ENCODE peak calls at places on chromosomes 5 and 9, in five cellular contexts. Q is heart left ventricle, J is uterus, N is tibial nerve, X is HCT116. P is an unnamed sample.

GRCh38 chr9:34884732-34885131 is 73.4 kb upstream of the PHF24 start:
- DNase-seq in Q (no peak), J (no peak), N (no peak), X (no peak), P (no peak)

GRCh38 chr5:51832934-51833470 is 449.8 kb downstream of the ISL1 start:
- DNase-seq in Q (no peak), J (no peak), N (no peak), X (no peak), P (no peak)

GRCh38 chr9:79667716-79668458 is 96.1 kb downstream of the TLE4 start:
- DNase-seq in Q (no peak), J (no peak), N (no peak), X (no peak), P (peak)

GRCh38 chr9:133560944-133561343 is 26.4 kb downstream of the ADAMTSL2 start:
- DNase-seq in Q (no peak), J (no peak), N (no peak), X (no peak), P (no peak)

GRCh38 chr5:102375256-102375655 is 79.2 kb upstream of the SLCO4C1 start:
- DNase-seq in Q (no peak), J (no peak), N (no peak), X (no peak), P (no peak)

GRCh38 chr9:93960971-93961841 is 6.1 kb upstream of the BARX1 start:
- DNase-seq in Q (no peak), J (no peak), N (no peak), X (no peak), P (no peak)

GRCh38 chr5:138685052-138685755 is 68.0 kb upstream of the CTNNA1 start:
- DNase-seq in Q (no peak), J (no peak), N (no peak), X (no peak), P (no peak)

GRCh38 chr9:85514256-85514655 is 227.5 kb downstream of the AGTPBP1 start:
- DNase-seq in Q (no peak), J (no peak), N (no peak), X (no peak), P (no peak)

GRCh38 chr5:68751651-68752050 is 342.2 kb upstream of the SLC30A5 start:
- DNase-seq in Q (no peak), J (no peak), N (no peak), X (no peak), P (no peak)

GRCh38 chr9:34693560-34693959 is 2.5 kb upstream of the CCL19 start:
- DNase-seq in Q (no peak), J (no peak), N (no peak), X (no peak), P (no peak)

GRCh38 chr5:19531374-19531952 is 456.5 kb downstream of the CDH18 start:
- DNase-seq in Q (no peak), J (no peak), N (no peak), X (no peak), P (no peak)

GRCh38 chr5:81014348-81014747 is 54.2 kb downstream of the RASGRF2 start:
- DNase-seq in Q (no peak), J (no peak), N (no peak), X (no peak), P (no peak)

GRCh38 chr9:115164511-115164974 is 46.6 kb upstream of the TNC start:
- DNase-seq in Q (no peak), J (no peak), N (no peak), X (peak), P (peak)

GRCh38 chr5:107563957-107564544 is 106.7 kb downstream of the EFNA5 start:
- DNase-seq in Q (no peak), J (no peak), N (no peak), X (no peak), P (no peak)

GRCh38 chr5:41240390-41240789 is 27.1 kb upstream of the C6 start:
- DNase-seq in Q (no peak), J (no peak), N (no peak), X (no peak), P (no peak)

GRCh38 chr9:4666042-4666699 is at the start of gene SPATA6L:
- DNase-seq in Q (peak), J (peak), N (peak), X (no peak), P (peak)

GRCh38 chr5:162785673-162786072 is 651.7 kb upstream of the CCNG1 start:
- DNase-seq in Q (no peak), J (no peak), N (no peak), X (no peak), P (no peak)

DNA sequence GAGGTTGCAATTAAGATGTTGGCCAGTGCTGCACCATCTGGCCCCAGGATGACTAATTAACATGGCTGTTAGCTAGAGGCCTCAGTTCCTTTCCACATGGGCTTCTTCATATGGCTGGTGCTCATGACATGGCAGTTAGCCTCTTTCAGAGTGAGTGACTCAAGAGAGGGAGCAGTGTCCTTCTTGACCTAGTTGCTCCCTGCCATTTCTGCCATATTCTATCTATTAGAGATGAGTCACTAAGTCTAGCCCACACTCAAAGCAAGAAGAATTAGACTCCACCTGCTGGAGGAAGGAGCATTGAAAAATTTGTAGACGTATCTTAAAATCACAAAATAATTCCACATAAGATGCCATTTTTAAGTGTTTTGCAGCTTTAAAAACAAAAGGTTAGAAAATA is 651.2 kb upstream of the CCNG1 start:
- DNase-seq in Q (no peak), J (no peak), N (no peak), X (no peak), P (no peak)
- H3K4me3 ChIP-seq in Q (no peak), J (no peak), N (no peak), X (no peak), P (no peak)

DNA sequence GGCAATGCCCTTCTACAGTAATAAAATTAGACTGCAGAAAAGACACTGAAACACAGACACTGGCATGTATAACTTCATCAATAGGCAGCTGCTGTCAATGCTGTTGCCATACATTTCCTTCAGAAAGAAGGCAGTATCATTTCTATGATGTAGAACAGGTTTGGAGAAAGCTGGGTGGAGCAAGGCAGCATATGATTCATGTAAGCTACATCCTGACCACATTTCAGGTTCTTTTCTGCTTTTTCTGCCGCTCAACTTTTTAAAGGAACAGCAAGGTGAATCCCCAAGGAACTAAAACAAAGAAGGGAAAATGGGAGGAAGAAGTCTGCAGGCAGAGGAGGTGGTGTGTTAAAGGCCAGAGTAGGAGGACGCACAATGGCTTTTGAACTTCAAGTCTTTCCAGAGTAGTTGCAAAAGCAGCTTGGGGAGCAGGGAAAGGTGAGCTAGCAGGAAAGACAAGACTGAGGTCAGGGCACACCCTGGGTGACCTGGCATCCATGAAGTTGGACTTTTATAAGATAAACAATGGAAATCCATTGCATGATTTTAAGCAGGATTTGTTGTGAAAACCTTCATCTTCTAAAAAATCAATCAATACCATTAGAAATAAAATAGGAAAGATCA is 142.1 kb downstream of the MED10 start:
- DNase-seq in Q (no peak), J (no peak), N (no peak), X (no peak), P (no peak)
- H3K27ac ChIP-seq in Q (no peak), J (no peak), N (no peak), X (no peak), P (no peak)

DNA sequence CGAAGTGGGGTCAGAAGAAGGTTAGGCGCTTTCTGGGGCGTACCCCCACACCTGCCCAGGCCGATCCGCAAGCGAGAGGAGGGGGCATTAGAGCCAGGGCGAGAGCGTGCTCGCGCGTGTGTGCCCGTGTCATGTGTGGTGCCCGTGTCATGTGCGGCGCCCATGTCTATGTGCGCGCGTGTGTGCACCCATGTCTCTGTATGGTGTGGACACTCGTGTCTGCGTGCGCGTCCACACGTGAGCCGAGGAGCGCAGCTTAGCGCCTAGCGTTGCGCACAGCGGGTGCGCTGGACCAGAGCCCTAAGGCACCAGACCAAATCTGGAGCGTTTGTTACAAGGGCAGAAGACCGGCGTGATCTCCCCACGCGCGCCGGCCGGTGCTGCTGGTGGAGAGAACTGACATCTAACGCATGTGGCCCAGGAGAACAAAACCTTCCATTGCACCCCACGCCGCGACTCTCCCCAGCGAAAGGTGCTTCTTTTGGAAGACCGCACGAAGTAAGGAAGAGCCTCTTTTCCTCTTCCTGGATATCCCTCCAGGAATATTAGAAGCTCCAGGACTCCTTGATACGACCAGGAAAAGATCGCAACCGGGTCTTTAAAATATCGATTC is 639 bp downstream of the NIM1K start:
- DNase-seq in Q (peak), J (peak), N (no peak), X (no peak), P (peak)
- TF ChIP-seq POLR2A in Q (no peak), J (no peak), N (no peak), X (no peak), P (no peak)

GRCh38 chr5:178238711-178239592 is 6.3 kb upstream of the PHYKPL start:
- DNase-seq in Q (peak), J (no peak), N (no peak), X (no peak), P (no peak)
- H3K4me3 ChIP-seq in Q (no peak), J (no peak), N (no peak), X (no peak), P (no peak)

DNA sequence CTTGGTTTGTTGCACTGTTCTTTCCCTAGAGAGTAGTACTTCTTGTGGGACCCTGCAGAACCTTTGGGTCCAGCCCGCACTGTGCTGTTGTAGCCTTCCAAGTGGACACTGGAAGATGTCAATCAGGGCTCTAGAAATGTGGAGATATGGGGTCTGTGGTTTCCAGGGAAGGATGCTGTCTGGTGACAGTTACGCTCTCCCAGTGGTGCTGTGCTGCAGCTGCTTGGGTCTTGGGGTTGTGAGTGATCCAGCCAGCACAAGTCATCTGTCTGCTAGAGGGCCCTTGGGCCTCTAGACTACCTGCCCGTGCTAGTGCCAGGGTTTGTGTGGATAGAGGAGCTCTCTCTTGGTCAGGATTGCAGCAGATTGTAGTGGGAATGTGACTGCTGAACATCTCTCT is 484.5 kb downstream of the DMAC1 start:
- DNase-seq in Q (no peak), J (no peak), N (no peak), X (no peak), P (no peak)
- H3K27ac ChIP-seq in Q (peak), J (peak), N (no peak), X (no peak), P (no peak)

GRCh38 chr9:96418074-96418919 is at the start of gene ZNF367:
- DNase-seq in Q (peak), J (peak), N (peak), X (peak), P (peak)

GRCh38 chr9:96419691-96419969 is 1.5 kb upstream of the ZNF367 start:
- DNase-seq in Q (no peak), J (no peak), N (no peak), X (no peak), P (no peak)

GRCh38 chr9:96417610-96418073 is 528 bp downstream of the ZNF367 start:
- DNase-seq in Q (peak), J (no peak), N (no peak), X (no peak), P (peak)

GRCh38 chr9:96420468-96421219 is 2.5 kb upstream of the ZNF367 start:
- DNase-seq in Q (no peak), J (no peak), N (no peak), X (peak), P (peak)

DNA sequence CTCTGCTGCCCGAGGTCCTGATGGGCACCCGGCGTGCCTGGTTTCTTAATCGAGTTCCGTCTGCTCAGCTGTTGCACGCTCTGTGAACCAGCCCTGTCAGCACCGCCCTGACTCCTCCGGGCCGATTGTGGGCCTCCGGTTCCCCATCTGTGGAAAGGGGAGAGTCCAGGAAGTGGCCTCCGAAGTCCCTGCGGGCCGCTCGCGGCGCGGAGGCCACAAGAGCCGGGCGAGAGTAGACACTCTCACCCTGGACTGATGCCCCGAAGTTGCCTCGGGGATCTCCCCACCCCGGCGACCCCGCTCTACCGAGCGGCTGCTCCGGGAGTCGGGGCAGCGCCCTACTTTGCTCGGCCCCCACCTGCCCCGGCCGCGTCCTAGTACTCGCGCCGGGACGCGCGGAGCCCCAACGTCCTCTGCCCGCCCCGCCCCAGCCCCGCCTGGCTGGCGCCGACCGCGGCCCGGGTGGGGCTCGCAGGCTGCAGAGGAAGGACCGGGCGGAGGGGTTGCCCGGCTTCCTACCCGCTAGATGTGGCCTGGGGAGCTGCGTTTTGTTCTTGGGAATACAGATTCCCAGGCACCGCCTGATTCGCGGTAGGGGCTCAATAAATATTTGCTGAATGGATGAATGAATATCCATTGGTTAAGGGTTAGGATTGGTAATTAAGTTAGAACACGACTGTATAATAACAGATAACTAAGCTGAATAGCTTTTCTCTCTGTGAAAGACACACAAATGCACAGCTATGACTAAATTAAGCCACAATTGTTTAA is 935 bp upstream of the ZNF367 start:
- DNase-seq in Q (peak), J (no peak), N (peak), X (no peak), P (peak)
- TF ChIP-seq POLR2A in Q (no peak), J (peak), N (peak), X (peak), P (no peak)

GRCh38 chr5:167820266-167820988 is 471.0 kb upstream of the WWC1 start:
- DNase-seq in Q (no peak), J (no peak), N (no peak), X (no peak), P (no peak)
- H3K4me3 ChIP-seq in Q (no peak), J (no peak), N (no peak), X (no peak), P (no peak)

P was measured in thyroid gland.